ENCODE peak calls at places on chromosomes 13 and 19, in ten cellular contexts. M is AG09319; Z is activated naive CD8-positive, alpha-beta T cell treated with anti-CD3 and anti-CD28 coated beads for 36 hours; J is activated naive CD4-positive, alpha-beta T cell; Y is GF-D8; D is AG08396; A is spleen; R is substantia nigra; U is stimulated activated CD4-positive, alpha-beta T cell treated with anti-CD3 and anti-CD28 coated beads, Interleukin-1b, Interleukin-23, amount 100 ng/mL, for 48 hours; X is right cardiac atrium. E is an unnamed sample.

GRCh38 chr13:40340368-40341085 is 325.9 kb downstream of the FOXO1 start:
- DNase-seq in X (no peak), D (no peak), R (no peak), Z (no peak), U (no peak), Y (no peak), A (no peak), J (no peak), M (no peak), E (no peak)

GRCh38 chr19:41025871-41026270 is 34.8 kb downstream of the CYP2B6 start:
- DNase-seq in A (no peak), R (no peak), J (no peak), D (no peak), Y (no peak), U (no peak), M (no peak), Z (no peak), X (no peak), E (no peak)

GRCh38 chr13:43364210-43365041 is 341.0 kb downstream of the DNAJC15 start:
- DNase-seq in D (peak), A (no peak), Z (no peak), X (no peak), R (no peak), M (no peak), J (no peak), Y (no peak), U (no peak), E (no peak)

GRCh38 chr19:18659281-18660050 is 22.6 kb downstream of the KLHL26 start:
- DNase-seq in Y (peak), D (no peak), Z (no peak), R (no peak), J (no peak), M (no peak), A (no peak), U (no peak), X (peak), E (no peak)

GRCh38 chr19:34712606-34713261 is 21.3 kb upstream of the ZNF181 start:
- DNase-seq in A (no peak), M (peak), Y (peak), R (peak), J (no peak), X (no peak), D (peak), Z (peak), U (peak), E (peak)

GRCh38 chr13:86932935-86933334 is 738.2 kb upstream of the SLITRK5 start:
- DNase-seq in M (no peak), Z (no peak), Y (no peak), U (no peak), A (no peak), R (no peak), X (no peak), J (no peak), D (no peak), E (no peak)

GRCh38 chr19:32407004-32407992 is 1.7 kb downstream of the DPY19L3 start:
- DNase-seq in A (no peak), U (no peak), R (peak), Y (no peak), J (no peak), Z (no peak), D (peak), X (peak), M (peak), E (peak)

GRCh38 chr13:53445682-53446081 is 417.1 kb downstream of the OLFM4 start:
- DNase-seq in A (no peak), Y (no peak), D (no peak), X (no peak), Z (no peak), M (no peak), J (no peak), R (peak), U (no peak), E (no peak)

GRCh38 chr13:48125794-48126228 is 30.9 kb upstream of the MED4 start:
- DNase-seq in J (no peak), R (no peak), Y (no peak), M (peak), Z (no peak), U (no peak), X (no peak), A (no peak), D (peak), E (no peak)

GRCh38 chr13:84121456-84121855 is 239.2 kb upstream of the SLITRK1 start:
- DNase-seq in U (no peak), Y (no peak), M (no peak), A (no peak), R (no peak), D (peak), Z (no peak), J (no peak), X (no peak), E (peak)

GRCh38 chr19:5563941-5564612 is 3.7 kb downstream of the TINCR start:
- DNase-seq in D (no peak), Z (no peak), Y (no peak), R (no peak), X (no peak), A (no peak), M (no peak), U (no peak), J (no peak), E (no peak)

GRCh38 chr19:2308114-2308556 is at the start of gene LINGO3:
- DNase-seq in Y (no peak), D (no peak), M (no peak), U (no peak), Z (peak), R (no peak), X (no peak), J (no peak), A (no peak), E (no peak)

GRCh38 chr19:41816761-41817160 is 20.4 kb downstream of the CEACAM3 start:
- DNase-seq in J (no peak), Z (no peak), A (no peak), M (no peak), U (no peak), R (no peak), D (no peak), X (no peak), Y (no peak), E (no peak)

GRCh38 chr13:31896427-31896826 is 135.1 kb upstream of the FRY start:
- DNase-seq in X (no peak), A (no peak), U (no peak), D (peak), Z (no peak), J (no peak), Y (no peak), M (no peak), R (no peak), E (peak)

GRCh38 chr19:13099073-13099999 is 3.3 kb downstream of the LYL1 start:
- DNase-seq in Y (peak), R (no peak), X (peak), D (no peak), U (peak), M (no peak), J (peak), A (peak), Z (peak), E (no peak)

GRCh38 chr13:51675385-51675784 is 91.1 kb downstream of the WDFY2 start:
- DNase-seq in Z (no peak), R (no peak), D (no peak), Y (no peak), U (no peak), X (no peak), J (no peak), A (no peak), M (no peak), E (no peak)

GRCh38 chr13:22064854-22065646 is 394.2 kb downstream of the FGF9 start:
- DNase-seq in Z (no peak), D (no peak), M (no peak), J (no peak), A (peak), U (no peak), R (no peak), X (no peak), Y (no peak), E (no peak)

GRCh38 chr19:13022859-13023636 is 27.8 kb downstream of the NFIX start:
- DNase-seq in R (peak), D (peak), Y (peak), M (peak), U (no peak), Z (no peak), X (peak), A (no peak), J (no peak), E (peak)

GRCh38 chr13:39684531-39685137 is 29.2 kb downstream of the COG6 start:
- DNase-seq in J (no peak), X (no peak), A (no peak), M (no peak), Y (peak), Z (no peak), U (no peak), D (no peak), R (no peak), E (peak)

GRCh38 chr13:111661776-111662175 is 341.3 kb downstream of the TEX29 start:
- DNase-seq in R (no peak), M (no peak), X (no peak), Y (no peak), J (no peak), Z (no peak), D (no peak), A (no peak), U (no peak), E (no peak)

GRCh38 chr19:1474011-1474764 is 4.8 kb downstream of the C19orf25 start:
- DNase-seq in R (peak), M (no peak), Z (no peak), U (no peak), Y (no peak), J (no peak), A (no peak), X (peak), D (peak), E (no peak)

GRCh38 chr13:50375792-50376191 is 360.5 kb downstream of the KCNRG start:
- DNase-seq in M (peak), Z (no peak), R (no peak), Y (no peak), J (no peak), U (no peak), D (peak), A (no peak), X (no peak), E (no peak)

GRCh38 chr19:3687774-3688706 is 12.2 kb downstream of the PIP5K1C start:
- DNase-seq in U (peak), Z (peak), X (peak), R (no peak), Y (no peak), M (no peak), A (peak), D (no peak), J (no peak), E (no peak)

GRCh38 chr13:50635504-50635903 is 208.0 kb downstream of the DLEU7 start:
- DNase-seq in Z (no peak), D (no peak), R (no peak), Y (peak), U (no peak), M (no peak), J (no peak), A (no peak), X (peak), E (peak)

GRCh38 chr13:24540236-24541126 is 27.9 kb upstream of the PARP4 start:
- DNase-seq in M (no peak), X (peak), Y (no peak), A (peak), D (peak), U (no peak), J (no peak), R (no peak), Z (no peak), E (no peak)

GRCh38 chr19:55344444-55344843 is 4.8 kb downstream of the KMT5C start:
- DNase-seq in A (no peak), R (peak), U (no peak), Z (no peak), M (no peak), J (no peak), X (no peak), Y (no peak), D (no peak), E (no peak)

GRCh38 chr19:47540748-47541147 is 25.9 kb upstream of the NAPA start:
- DNase-seq in Z (no peak), A (no peak), D (peak), Y (no peak), M (peak), R (no peak), U (no peak), J (no peak), X (no peak), E (peak)

GRCh38 chr19:16584825-16585801 is 12.9 kb upstream of the SLC35E1 start:
- DNase-seq in A (no peak), Y (no peak), J (no peak), D (no peak), U (no peak), M (no peak), X (no peak), R (no peak), Z (no peak), E (no peak)

GRCh38 chr13:51823861-51824260 is 19.9 kb upstream of the DHRS12 start:
- DNase-seq in R (no peak), M (no peak), J (no peak), U (no peak), Y (no peak), X (no peak), A (no peak), D (no peak), Z (no peak), E (no peak)

GRCh38 chr19:1406496-1406817 is 929 bp upstream of the DAZAP1 start:
- DNase-seq in U (peak), R (no peak), Y (no peak), X (no peak), J (no peak), A (no peak), Z (no peak), M (no peak), D (no peak), E (no peak)

GRCh38 chr19:15575406-15575805 is 39.6 kb upstream of the CYP4F8 start:
- DNase-seq in R (no peak), D (no peak), A (no peak), Z (no peak), X (no peak), Y (no peak), M (no peak), J (no peak), U (no peak), E (no peak)

GRCh38 chr13:99650410-99650809 is 149.1 kb downstream of the TM9SF2 start:
- DNase-seq in U (no peak), J (no peak), Z (no peak), Y (no peak), X (no peak), R (no peak), A (no peak), M (no peak), D (no peak), E (no peak)

GRCh38 chr19:32322541-32322940 is 22.9 kb upstream of the ZNF507 start:
- DNase-seq in Y (no peak), A (no peak), J (no peak), Z (no peak), D (no peak), M (no peak), R (no peak), U (no peak), X (no peak), E (no peak)

GRCh38 chr19:56837492-56837891 is 3.0 kb downstream of the PEG3 start:
- DNase-seq in X (peak), A (peak), Z (peak), D (no peak), U (peak), J (no peak), R (peak), M (no peak), Y (no peak), E (peak)

GRCh38 chr13:111344471-111345191 is 24.2 kb downstream of the TEX29 start:
- DNase-seq in R (no peak), J (no peak), D (peak), M (no peak), A (no peak), X (no peak), Z (no peak), Y (no peak), U (no peak), E (peak)

GRCh38 chr13:113820813-113821651 is 42.8 kb downstream of the GAS6 start:
- DNase-seq in U (no peak), D (peak), Z (no peak), X (peak), Y (no peak), J (no peak), A (peak), M (peak), R (peak), E (peak)

GRCh38 chr13:44686478-44687071 is 110.4 kb upstream of the TSC22D1 start:
- DNase-seq in A (no peak), U (no peak), M (no peak), D (no peak), R (no peak), X (no peak), Z (no peak), J (no peak), Y (no peak), E (no peak)

GRCh38 chr19:58361900-58362271 is 665 bp downstream of the ZNF497 start:
- DNase-seq in J (no peak), A (peak), M (no peak), Y (peak), D (peak), U (peak), R (peak), X (peak), Z (peak), E (peak)

GRCh38 chr19:5302396-5302795 is 38.2 kb downstream of the PTPRS start:
- DNase-seq in Z (no peak), U (no peak), Y (no peak), R (no peak), X (no peak), D (no peak), J (no peak), M (no peak), A (no peak), E (no peak)